ENCODE peak calls at places on chromosome 17, in eight cellular contexts. X is mesenchymal stem cell; R is CD4-positive, CD25-positive, alpha-beta regulatory T cell; B is neural progenitor cell; K is sigmoid colon; P is neuronal stem cell; H is PC-9; V is mesendoderm. U is an unnamed sample.

GRCh38 chr17:66964083-66964771 is at the start of gene CACNG4:
- DNase-seq in X (no peak), H (peak), R (no peak), V (peak), K (no peak), P (no peak), B (peak), U (no peak)

GRCh38 chr17:72119280-72119962 is 1.4 kb upstream of the SOX9 start:
- DNase-seq in R (no peak), X (no peak), V (no peak), K (no peak), H (no peak), B (no peak), P (no peak), U (no peak)

GRCh38 chr17:27345141-27345904 is 51.4 kb downstream of the WSB1 start:
- DNase-seq in R (no peak), B (peak), X (peak), K (no peak), H (no peak), P (peak), V (peak), U (no peak)

GRCh38 chr17:6989779-6990178 is 6.1 kb upstream of the ALOX12 start:
- DNase-seq in P (no peak), H (no peak), V (no peak), B (no peak), K (no peak), R (no peak), X (no peak), U (no peak)

GRCh38 chr17:61444831-61445230 is 7.4 kb upstream of the TBX4 start:
- DNase-seq in X (peak), P (no peak), B (no peak), K (no peak), R (no peak), H (no peak), V (no peak), U (peak)

GRCh38 chr17:39670746-39671145 is 2.5 kb downstream of the PNMT start:
- DNase-seq in B (no peak), V (no peak), P (no peak), X (no peak), H (no peak), R (no peak), K (no peak), U (no peak)

GRCh38 chr17:48127371-48128051 is 19.9 kb downstream of the SNX11 start:
- DNase-seq in X (peak), B (no peak), K (no peak), P (no peak), V (peak), R (no peak), H (peak), U (peak)

GRCh38 chr17:67993153-67993997 is 2.9 kb downstream of the C17orf58 start:
- DNase-seq in K (peak), V (peak), X (peak), B (peak), H (peak), R (peak), P (peak), U (no peak)

GRCh38 chr17:46772013-46772878 is 46.2 kb downstream of the WNT3 start:
- DNase-seq in P (peak), V (peak), R (no peak), B (peak), H (peak), K (no peak), X (peak), U (no peak)

GRCh38 chr17:27524594-27524993 is 68.3 kb downstream of the KSR1 start:
- DNase-seq in P (no peak), V (no peak), H (no peak), X (no peak), R (no peak), B (no peak), K (no peak), U (no peak)

GRCh38 chr17:18319604-18320256 is 4.6 kb downstream of the SMCR8 start:
- DNase-seq in V (peak), H (no peak), X (peak), K (peak), P (no peak), B (peak), R (no peak), U (peak)

GRCh38 chr17:74995847-74996246 is 8.4 kb downstream of the CDR2L start:
- DNase-seq in V (no peak), B (no peak), K (no peak), X (no peak), R (no peak), H (no peak), P (no peak), U (no peak)

GRCh38 chr17:29825604-29826003 is 104.4 kb downstream of the SSH2 start:
- DNase-seq in H (no peak), V (no peak), P (no peak), X (no peak), R (no peak), K (no peak), B (no peak), U (no peak)

GRCh38 chr17:79993390-79994221 is 42.1 kb downstream of the TBC1D16 start:
- DNase-seq in K (peak), B (peak), P (no peak), H (peak), R (no peak), X (peak), V (peak), U (peak)

GRCh38 chr17:5837055-5837491 is 233.1 kb upstream of the WSCD1 start:
- DNase-seq in K (no peak), X (peak), H (peak), B (no peak), P (no peak), V (no peak), R (no peak), U (peak)

GRCh38 chr17:74474043-74474792 is 7.8 kb downstream of the CD300A start:
- DNase-seq in R (no peak), X (no peak), K (no peak), P (no peak), V (no peak), H (no peak), B (no peak), U (no peak)

GRCh38 chr17:76558210-76559095 is 18.6 kb downstream of the PRCD start:
- DNase-seq in K (no peak), H (no peak), P (no peak), B (peak), X (peak), R (no peak), V (peak), U (no peak)

GRCh38 chr17:64400644-64401043 is 10.0 kb upstream of the PECAM1 start:
- DNase-seq in P (no peak), H (no peak), V (no peak), R (no peak), B (no peak), X (no peak), K (no peak), U (no peak)

GRCh38 chr17:80774643-80775281 is 216.9 kb upstream of the CHMP6 start:
- DNase-seq in R (no peak), P (no peak), H (no peak), B (no peak), X (no peak), V (no peak), K (peak), U (no peak)

GRCh38 chr17:12545877-12546513 is 119.7 kb upstream of the MYOCD start:
- DNase-seq in K (no peak), R (no peak), V (peak), P (peak), H (peak), X (peak), B (peak), U (no peak)

GRCh38 chr17:20266806-20267458 is 200.4 kb downstream of the LGALS9B start:
- DNase-seq in B (no peak), R (no peak), X (no peak), H (peak), K (no peak), V (no peak), P (no peak), U (no peak)

GRCh38 chr17:28097901-28098300 is 55.4 kb downstream of the NLK start:
- DNase-seq in K (no peak), B (no peak), R (no peak), V (no peak), H (no peak), X (no peak), P (no peak), U (no peak)

GRCh38 chr17:57515662-57516211 is 229.4 kb downstream of the CCDC182 start:
- DNase-seq in X (no peak), P (no peak), R (no peak), H (no peak), V (no peak), K (no peak), B (no peak), U (no peak)

GRCh38 chr17:56870163-56870651 is 36.3 kb downstream of the DGKE start:
- DNase-seq in H (no peak), B (no peak), R (no peak), K (no peak), V (no peak), P (no peak), X (peak), U (no peak)

GRCh38 chr17:39751016-39751543 is 13.3 kb downstream of the GRB7 start:
- DNase-seq in B (no peak), P (no peak), H (peak), K (no peak), X (no peak), V (no peak), R (no peak), U (no peak)

GRCh38 chr17:18041776-18042175 is 2.6 kb downstream of the GID4 start:
- DNase-seq in K (no peak), V (no peak), H (peak), R (no peak), B (no peak), X (peak), P (no peak), U (peak)

GRCh38 chr17:61799812-61800484 is 63.4 kb downstream of the BRIP1 start:
- DNase-seq in B (no peak), P (no peak), K (no peak), H (no peak), R (no peak), X (no peak), V (no peak), U (no peak)

GRCh38 chr17:14871921-14872320 is 393.2 kb downstream of the PMP22 start:
- DNase-seq in R (no peak), P (no peak), H (no peak), X (peak), B (no peak), K (no peak), V (no peak), U (no peak)

GRCh38 chr17:28199115-28199514 is 119.9 kb upstream of the TMEM97 start:
- DNase-seq in H (no peak), V (no peak), B (no peak), R (no peak), P (no peak), K (no peak), X (no peak), U (no peak)

GRCh38 chr17:19319771-19320505 is 42.6 kb downstream of the B9D1 start:
- DNase-seq in X (no peak), V (no peak), B (no peak), H (no peak), R (no peak), P (no peak), K (peak), U (no peak)

GRCh38 chr17:38704645-38705522 is at the start of gene MLLT6:
- DNase-seq in P (peak), K (peak), X (peak), V (peak), B (peak), R (peak), H (peak), U (no peak)

GRCh38 chr17:57694051-57694450 is 51.0 kb downstream of the CCDC182 start:
- DNase-seq in X (no peak), H (no peak), P (no peak), V (no peak), K (no peak), B (no peak), R (no peak), U (no peak)

GRCh38 chr17:7261377-7262191 is 694 bp downstream of the CLDN7 start:
- DNase-seq in R (no peak), P (no peak), B (no peak), K (no peak), X (no peak), V (peak), H (no peak), U (no peak)

GRCh38 chr17:78671607-78672404 is 94.6 kb upstream of the DNAH17 start:
- DNase-seq in K (no peak), P (no peak), R (no peak), B (no peak), X (peak), V (no peak), H (no peak), U (no peak)

GRCh38 chr17:50637829-50638571 is 3.3 kb downstream of the ABCC3 start:
- DNase-seq in H (no peak), V (no peak), P (no peak), K (no peak), R (no peak), B (no peak), X (no peak), U (no peak)
- H3K27ac ChIP-seq in H (peak), V (no peak), P (no peak), K (no peak), R (no peak), B (no peak), X (peak), U (peak)

DNA sequence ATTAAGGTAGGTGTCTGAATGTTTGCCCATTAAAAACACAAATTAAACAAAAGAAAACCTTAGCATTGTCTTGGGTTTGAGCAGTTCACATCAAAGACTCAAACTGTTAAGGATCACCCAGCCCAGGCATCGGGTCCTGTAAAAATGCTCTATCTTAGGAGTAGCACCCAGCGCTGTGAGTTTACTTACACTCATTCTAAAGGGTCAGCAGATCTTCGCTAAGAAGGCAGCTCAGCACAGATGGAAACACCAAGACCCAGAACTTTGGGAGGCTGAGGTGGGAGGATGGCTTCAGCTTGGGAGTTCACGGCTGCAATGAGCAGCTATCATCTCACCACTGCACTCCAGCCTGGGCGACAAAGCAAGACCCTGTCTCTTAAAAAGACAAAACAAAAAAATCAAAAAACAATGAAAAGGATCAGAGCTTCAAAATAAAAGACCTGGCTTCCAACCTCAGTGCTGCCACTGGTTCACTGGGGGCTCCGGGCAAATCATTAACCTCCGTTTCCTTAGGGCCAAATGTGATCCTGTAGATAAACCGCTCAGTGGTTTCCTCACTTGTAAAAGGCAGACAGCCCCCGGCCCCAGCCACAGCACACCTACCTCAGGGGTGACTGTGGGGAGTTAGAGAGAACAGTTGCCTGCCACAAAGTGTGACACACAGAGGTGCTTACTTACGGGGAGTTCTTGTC is 11.1 kb downstream of the COG1 start:
- DNase-seq in R (no peak), V (no peak), K (no peak), B (no peak), H (no peak), X (no peak), P (no peak), U (no peak)
- H3K27ac ChIP-seq in R (peak), V (no peak), K (no peak), B (no peak), H (no peak), X (no peak), P (no peak), U (no peak)

GRCh38 chr17:4187076-4187475 is 44.1 kb downstream of the CYB5D2 start:
- DNase-seq in R (no peak), X (no peak), V (peak), K (no peak), B (peak), P (no peak), H (no peak), U (peak)
- H3K27ac ChIP-seq in R (no peak), X (no peak), V (peak), K (no peak), B (no peak), P (no peak), H (no peak), U (peak)

GRCh38 chr17:42560246-42560645 is 1.7 kb upstream of the COASY start:
- DNase-seq in R (no peak), B (no peak), K (no peak), P (no peak), X (no peak), V (no peak), H (no peak), U (no peak)
- H3K27ac ChIP-seq in R (no peak), B (no peak), K (no peak), P (no peak), X (no peak), V (no peak), H (no peak), U (no peak)

GRCh38 chr17:32488604-32489180 is 1.9 kb downstream of the CDK5R1 start:
- DNase-seq in B (no peak), R (no peak), V (no peak), K (no peak), P (no peak), X (no peak), H (no peak), U (no peak)
- H3K27ac ChIP-seq in B (no peak), R (no peak), V (no peak), K (no peak), P (no peak), X (no peak), H (no peak), U (no peak)

GRCh38 chr17:37671028-37671812 is 28.0 kb upstream of the DDX52 start:
- DNase-seq in P (no peak), K (no peak), H (no peak), B (no peak), X (no peak), R (no peak), V (no peak), U (no peak)
- H3K27ac ChIP-seq in P (no peak), K (no peak), H (peak), B (no peak), X (peak), R (no peak), V (no peak), U (peak)

GRCh38 chr17:900336-900735 is 79.2 kb downstream of the NXN start:
- DNase-seq in B (no peak), R (no peak), P (no peak), V (no peak), H (no peak), K (no peak), X (no peak), U (no peak)
- H3K27ac ChIP-seq in B (no peak), R (no peak), P (no peak), V (no peak), H (no peak), K (peak), X (no peak), U (no peak)

U was measured in epithelial cell of prostate.